ENCODE peak calls at places on chromosome 4, in five cellular contexts. One of them, this sample, is unnamed.

GRCh38 chr4:5465956-5466355 is 242.4 kb downstream of the EVC2 start:
- DNase-seq in NCI-H1694: no peak
- DNase-seq in Caco-2: no peak
- DNase-seq in bronchial epithelial cell: no peak
- DNase-seq in PC-3: no peak
- DNase-seq in this sample: no peak

GRCh38 chr4:62543002-62543401 is 1342.9 kb downstream of the ADGRL3 start:
- DNase-seq in bronchial epithelial cell: no peak
- DNase-seq in PC-3: no peak
- DNase-seq in NCI-H1694: no peak
- DNase-seq in Caco-2: no peak
- DNase-seq in this sample: no peak

GRCh38 chr4:70706516-70706915 is 15.2 kb upstream of the RUFY3 start:
- DNase-seq in Caco-2: no peak
- DNase-seq in PC-3: peak
- DNase-seq in bronchial epithelial cell: peak
- DNase-seq in NCI-H1694: no peak
- DNase-seq in this sample: no peak

GRCh38 chr4:153589703-153590595 is 94.1 kb upstream of the TLR2 start:
- DNase-seq in bronchial epithelial cell: no peak
- DNase-seq in PC-3: no peak
- DNase-seq in NCI-H1694: no peak
- DNase-seq in Caco-2: no peak
- DNase-seq in this sample: no peak

GRCh38 chr4:23937173-23937572 is 47.3 kb upstream of the PPARGC1A start:
- DNase-seq in bronchial epithelial cell: no peak
- DNase-seq in Caco-2: no peak
- DNase-seq in NCI-H1694: no peak
- DNase-seq in PC-3: no peak
- DNase-seq in this sample: no peak

GRCh38 chr4:103498161-103499070 is 221.4 kb downstream of the TACR3 start:
- DNase-seq in PC-3: peak
- DNase-seq in bronchial epithelial cell: peak
- DNase-seq in Caco-2: no peak
- DNase-seq in NCI-H1694: no peak
- DNase-seq in this sample: no peak

GRCh38 chr4:119897260-119897659 is 169.4 kb downstream of the MAD2L1 start:
- DNase-seq in NCI-H1694: peak
- DNase-seq in bronchial epithelial cell: no peak
- DNase-seq in Caco-2: no peak
- DNase-seq in PC-3: no peak
- DNase-seq in this sample: no peak

GRCh38 chr4:21593268-21594002 is 355.1 kb downstream of the KCNIP4 start:
- DNase-seq in NCI-H1694: peak
- DNase-seq in bronchial epithelial cell: no peak
- DNase-seq in Caco-2: no peak
- DNase-seq in PC-3: no peak
- DNase-seq in this sample: no peak

GRCh38 chr4:2350982-2351381 is 67.5 kb downstream of the ZFYVE28 start:
- DNase-seq in NCI-H1694: no peak
- DNase-seq in bronchial epithelial cell: no peak
- DNase-seq in PC-3: no peak
- DNase-seq in Caco-2: no peak
- DNase-seq in this sample: no peak

GRCh38 chr4:134636332-134637055 is 434.9 kb upstream of the PABPC4L start:
- DNase-seq in PC-3: no peak
- DNase-seq in Caco-2: no peak
- DNase-seq in bronchial epithelial cell: no peak
- DNase-seq in NCI-H1694: no peak
- DNase-seq in this sample: peak

GRCh38 chr4:99062120-99062519 is 26.5 kb downstream of the ADH5 start:
- DNase-seq in PC-3: no peak
- DNase-seq in Caco-2: no peak
- DNase-seq in NCI-H1694: no peak
- DNase-seq in bronchial epithelial cell: no peak
- DNase-seq in this sample: no peak

GRCh38 chr4:99710681-99711345 is 53.2 kb upstream of the C4orf54 start:
- DNase-seq in bronchial epithelial cell: peak
- DNase-seq in Caco-2: no peak
- DNase-seq in NCI-H1694: no peak
- DNase-seq in PC-3: peak
- DNase-seq in this sample: no peak

GRCh38 chr4:67545996-67546356 is 673 bp upstream of the CENPC start:
- DNase-seq in PC-3: no peak
- DNase-seq in bronchial epithelial cell: no peak
- DNase-seq in NCI-H1694: no peak
- DNase-seq in Caco-2: no peak
- DNase-seq in this sample: peak

GRCh38 chr4:1855334-1856070 is 454 bp downstream of the LETM1 start:
- DNase-seq in bronchial epithelial cell: no peak
- DNase-seq in NCI-H1694: no peak
- DNase-seq in PC-3: peak
- DNase-seq in Caco-2: no peak
- DNase-seq in this sample: no peak

GRCh38 chr4:128333309-128334006 is 45.8 kb upstream of the PGRMC2 start:
- DNase-seq in PC-3: no peak
- DNase-seq in NCI-H1694: no peak
- DNase-seq in Caco-2: no peak
- DNase-seq in bronchial epithelial cell: no peak
- DNase-seq in this sample: peak